ENCODE peak calls at places on chromosomes 2 and 18, in eight cellular contexts. J, Y, C, K, N, F, Z and I are unnamed samples.

GRCh38 chr2:201933792-201934229 is 99.8 kb upstream of the FZD7 start:
- DNase-seq in J (no peak), Y (no peak), C (peak; percentile 29), K (no peak), N (no peak), F (peak; percentile 57), Z (peak; percentile 84), I (no peak)

GRCh38 chr18:21327101-21327500 is 85.1 kb downstream of the GREB1L start:
- DNase-seq in J (no peak), Y (no peak), C (no peak), K (no peak), N (no peak), F (no peak), Z (no peak), I (no peak)

GRCh38 chr2:101406867-101407266 is 19.6 kb upstream of the CREG2 start:
- DNase-seq in J (no peak), Y (no peak), C (peak; percentile 92), K (no peak), N (no peak), F (peak; percentile 74), Z (peak; percentile 86), I (no peak)

GRCh38 chr2:140654565-140654964 is 1476.3 kb downstream of the LRP1B start:
- DNase-seq in J (no peak), Y (no peak), C (peak; percentile 71), K (no peak), N (no peak), F (no peak), Z (no peak), I (no peak)

GRCh38 chr2:161059388-161059787 is 100.8 kb upstream of the TANK start:
- DNase-seq in J (no peak), Y (no peak), C (no peak), K (no peak), N (no peak), F (no peak), Z (no peak), I (no peak)

GRCh38 chr2:21429747-21430146 is 306.0 kb downstream of the TDRD15 start:
- DNase-seq in J (no peak), Y (no peak), C (no peak), K (no peak), N (no peak), F (no peak), Z (no peak), I (no peak)

GRCh38 chr2:11145350-11145749 is 9.9 kb upstream of the SLC66A3 start:
- DNase-seq in J (no peak), Y (no peak), C (no peak), K (no peak), N (no peak), F (no peak), Z (no peak), I (no peak)

GRCh38 chr2:182652326-182652725 is 63.7 kb upstream of the DNAJC10 start:
- DNase-seq in J (no peak), Y (no peak), C (no peak), K (no peak), N (no peak), F (no peak), Z (no peak), I (no peak)

GRCh38 chr2:235162070-235162469 is 210.3 kb downstream of the SH3BP4 start:
- DNase-seq in J (no peak), Y (no peak), C (no peak), K (no peak), N (no peak), F (no peak), Z (no peak), I (no peak)

GRCh38 chr18:62939925-62940324 is 224.6 kb downstream of the PHLPP1 start:
- DNase-seq in J (no peak), Y (no peak), C (no peak), K (peak; percentile 73), N (no peak), F (no peak), Z (no peak), I (no peak)

GRCh38 chr2:116810071-116810470 is 1004.4 kb upstream of the DDX18 start:
- DNase-seq in J (no peak), Y (no peak), C (no peak), K (peak; percentile 31), N (no peak), F (peak; percentile 1), Z (no peak), I (no peak)

GRCh38 chr2:210577263-210578071 is 21.1 kb downstream of the CPS1 start:
- DNase-seq in J (no peak), Y (peak; percentile 58), C (peak; percentile 63), K (peak; percentile 72), N (no peak), F (peak; percentile 59), Z (no peak), I (peak; percentile 60)

GRCh38 chr2:169767243-169767888 is 31.3 kb upstream of the SSB start:
- DNase-seq in J (no peak), Y (peak; percentile 82), C (peak; percentile 71), K (peak; percentile 0), N (peak; percentile 62), F (peak; percentile 54), Z (no peak), I (peak; percentile 17)

GRCh38 chr2:182522930-182523541 is 96.2 kb upstream of the PDE1A start:
- DNase-seq in J (no peak), Y (peak; percentile 69), C (peak; percentile 8), K (no peak), N (no peak), F (peak; percentile 23), Z (no peak), I (peak; percentile 22)

GRCh38 chr2:75844651-75845050 is 133.9 kb upstream of the GCFC2 start:
- DNase-seq in J (no peak), Y (no peak), C (no peak), K (no peak), N (no peak), F (peak; percentile 23), Z (no peak), I (no peak)

GRCh38 chr2:127305985-127306585 is 12.1 kb upstream of the ERCC3 start:
- DNase-seq in J (no peak), Y (no peak), C (peak; percentile 31), K (no peak), N (no peak), F (no peak), Z (no peak), I (no peak)

GRCh38 chr2:120175000-120175581 is 48.1 kb downstream of the TMEM185B start:
- DNase-seq in J (no peak), Y (peak; percentile 84), C (peak; percentile 76), K (peak; percentile 9), N (no peak), F (peak; percentile 80), Z (no peak), I (peak; percentile 48)

GRCh38 chr2:28355521-28356094 is 37.0 kb upstream of the FOSL2 start:
- DNase-seq in J (no peak), Y (peak; percentile 94), C (no peak), K (peak; percentile 48), N (no peak), F (no peak), Z (no peak), I (no peak)

GRCh38 chr2:165691615-165692014 is 102.4 kb downstream of the GALNT3 start:
- DNase-seq in J (no peak), Y (no peak), C (peak; percentile 78), K (no peak), N (no peak), F (peak; percentile 80), Z (no peak), I (no peak)

GRCh38 chr2:236014408-236015131 is 153.6 kb downstream of the GBX2 start:
- DNase-seq in J (no peak), Y (no peak), C (no peak), K (no peak), N (no peak), F (peak; percentile 20), Z (no peak), I (no peak)

GRCh38 chr18:44594779-44595467 is 85.8 kb upstream of the SETBP1 start:
- DNase-seq in J (no peak), Y (no peak), C (peak; percentile 83), K (no peak), N (no peak), F (peak; percentile 79), Z (peak; percentile 60), I (no peak)

GRCh38 chr2:15940661-15941482 is 522 bp downstream of the MYCN start:
- DNase-seq in J (no peak), Y (peak; percentile 27), C (no peak), K (no peak), N (no peak), F (peak; percentile 5), Z (no peak), I (peak; percentile 56)

GRCh38 chr18:22199005-22199404 is 29.6 kb downstream of the GATA6 start:
- DNase-seq in J (no peak), Y (no peak), C (no peak), K (no peak), N (no peak), F (no peak), Z (no peak), I (no peak)

GRCh38 chr18:13239557-13239956 is 21.0 kb downstream of the LDLRAD4 start:
- DNase-seq in J (no peak), Y (no peak), C (no peak), K (no peak), N (no peak), F (no peak), Z (peak; percentile 29), I (no peak)

GRCh38 chr2:223316346-223316745 is 264.4 kb downstream of the KCNE4 start:
- DNase-seq in J (no peak), Y (no peak), C (no peak), K (no peak), N (no peak), F (no peak), Z (no peak), I (no peak)

GRCh38 chr18:76405761-76406356 is 89.2 kb downstream of the ZNF516 start:
- DNase-seq in J (no peak), Y (peak; percentile 76), C (peak; percentile 20), K (no peak), N (peak; percentile 69), F (no peak), Z (peak; percentile 68), I (no peak)

GRCh38 chr2:20094955-20095354 is 43.5 kb upstream of the LAPTM4A start:
- DNase-seq in J (no peak), Y (no peak), C (peak; percentile 53), K (no peak), N (no peak), F (no peak), Z (no peak), I (no peak)

GRCh38 chr18:44546954-44547353 is 133.7 kb upstream of the SETBP1 start:
- DNase-seq in J (no peak), Y (no peak), C (no peak), K (no peak), N (no peak), F (no peak), Z (no peak), I (no peak)